ENCODE peak calls at places on chromosomes 4 and X, in six cellular contexts. One of them, this sample, is unnamed.

GRCh38 chrX:96729868-96730643 is 45.4 kb downstream of the DIAPH2 start:
- DNase-seq in nephron progenitor cell: no peak
- DNase-seq in OCI-LY7: no peak
- DNase-seq in progenitor cell of endocrine pancreas: no peak
- DNase-seq in upper lobe of right lung: no peak
- DNase-seq in HCT116: no peak
- DNase-seq in this sample: no peak

GRCh38 chr4:77194989-77195388 is 38.0 kb downstream of the CCNG2 start:
- DNase-seq in nephron progenitor cell: no peak
- DNase-seq in OCI-LY7: no peak
- DNase-seq in progenitor cell of endocrine pancreas: no peak
- DNase-seq in upper lobe of right lung: no peak
- DNase-seq in HCT116: no peak
- DNase-seq in this sample: no peak

GRCh38 chr4:20618010-20618409 is 82.2 kb upstream of the PACRGL start:
- DNase-seq in nephron progenitor cell: peak; percentile 23
- DNase-seq in OCI-LY7: no peak
- DNase-seq in progenitor cell of endocrine pancreas: no peak
- DNase-seq in upper lobe of right lung: peak; percentile 72
- DNase-seq in HCT116: no peak
- DNase-seq in this sample: no peak

GRCh38 chrX:136211766-136212556 is 39.2 kb downstream of the MAP7D3 start:
- DNase-seq in nephron progenitor cell: no peak
- DNase-seq in OCI-LY7: no peak
- DNase-seq in progenitor cell of endocrine pancreas: no peak
- DNase-seq in upper lobe of right lung: no peak
- DNase-seq in HCT116: no peak
- DNase-seq in this sample: no peak

GRCh38 chr4:1113311-1114009 is at the start of gene RNF212:
- DNase-seq in nephron progenitor cell: no peak
- DNase-seq in OCI-LY7: no peak
- DNase-seq in progenitor cell of endocrine pancreas: no peak
- DNase-seq in upper lobe of right lung: peak; percentile 83
- DNase-seq in HCT116: no peak
- DNase-seq in this sample: peak; percentile 14

GRCh38 chrX:26851981-26852380 is 611.2 kb downstream of the PPP4R3C start:
- DNase-seq in nephron progenitor cell: no peak
- DNase-seq in OCI-LY7: no peak
- DNase-seq in progenitor cell of endocrine pancreas: no peak
- DNase-seq in upper lobe of right lung: no peak
- DNase-seq in HCT116: peak; percentile 23
- DNase-seq in this sample: no peak

GRCh38 chrX:130165181-130165702 is 399 bp downstream of the AIFM1 start:
- DNase-seq in nephron progenitor cell: no peak
- DNase-seq in OCI-LY7: no peak
- DNase-seq in progenitor cell of endocrine pancreas: no peak
- DNase-seq in upper lobe of right lung: no peak
- DNase-seq in HCT116: no peak
- DNase-seq in this sample: no peak

GRCh38 chr4:8854866-8855265 is 16.8 kb downstream of the HMX1 start:
- DNase-seq in nephron progenitor cell: no peak
- DNase-seq in OCI-LY7: no peak
- DNase-seq in progenitor cell of endocrine pancreas: no peak
- DNase-seq in upper lobe of right lung: no peak
- DNase-seq in HCT116: no peak
- DNase-seq in this sample: no peak

GRCh38 chr4:153432971-153433752 is 33.0 kb upstream of the TMEM131L start:
- DNase-seq in nephron progenitor cell: no peak
- DNase-seq in OCI-LY7: peak; percentile 94
- DNase-seq in progenitor cell of endocrine pancreas: no peak
- DNase-seq in upper lobe of right lung: no peak
- DNase-seq in HCT116: peak; percentile 77
- DNase-seq in this sample: no peak

GRCh38 chrX:13533726-13534125 is 35.7 kb upstream of the EGFL6 start:
- DNase-seq in nephron progenitor cell: no peak
- DNase-seq in OCI-LY7: no peak
- DNase-seq in progenitor cell of endocrine pancreas: no peak
- DNase-seq in upper lobe of right lung: no peak
- DNase-seq in HCT116: no peak
- DNase-seq in this sample: no peak

GRCh38 chr4:145887241-145887964 is 51.2 kb downstream of the ZNF827 start:
- DNase-seq in nephron progenitor cell: no peak
- DNase-seq in OCI-LY7: peak; percentile 26
- DNase-seq in progenitor cell of endocrine pancreas: no peak
- DNase-seq in upper lobe of right lung: no peak
- DNase-seq in HCT116: no peak
- DNase-seq in this sample: no peak

GRCh38 chr4:26020896-26021295 is 106.9 kb downstream of the SMIM20 start:
- DNase-seq in nephron progenitor cell: no peak
- DNase-seq in OCI-LY7: no peak
- DNase-seq in progenitor cell of endocrine pancreas: no peak
- DNase-seq in upper lobe of right lung: no peak
- DNase-seq in HCT116: no peak
- DNase-seq in this sample: no peak

GRCh38 chr4:94641702-94642560 is 115.8 kb upstream of the BMPR1B start:
- DNase-seq in nephron progenitor cell: no peak
- DNase-seq in OCI-LY7: no peak
- DNase-seq in progenitor cell of endocrine pancreas: no peak
- DNase-seq in upper lobe of right lung: no peak
- DNase-seq in HCT116: peak; percentile 64
- DNase-seq in this sample: no peak

GRCh38 chr4:15413623-15414019 is 14.2 kb upstream of the C1QTNF7 start:
- DNase-seq in nephron progenitor cell: no peak
- DNase-seq in OCI-LY7: no peak
- DNase-seq in progenitor cell of endocrine pancreas: no peak
- DNase-seq in upper lobe of right lung: no peak
- DNase-seq in HCT116: no peak
- DNase-seq in this sample: no peak

GRCh38 chr4:39528056-39528465 is 822 bp upstream of the UGDH start:
- DNase-seq in nephron progenitor cell: no peak
- DNase-seq in OCI-LY7: peak; percentile 4
- DNase-seq in progenitor cell of endocrine pancreas: no peak
- DNase-seq in upper lobe of right lung: no peak
- DNase-seq in HCT116: no peak
- DNase-seq in this sample: no peak

GRCh38 chr4:76283900-76284299 is 22.6 kb upstream of the STBD1 start:
- DNase-seq in nephron progenitor cell: no peak
- DNase-seq in OCI-LY7: no peak
- DNase-seq in progenitor cell of endocrine pancreas: no peak
- DNase-seq in upper lobe of right lung: no peak
- DNase-seq in HCT116: no peak
- DNase-seq in this sample: no peak

GRCh38 chrX:150165776-150166610 is 197.1 kb upstream of the MAMLD1 start:
- DNase-seq in nephron progenitor cell: no peak
- DNase-seq in OCI-LY7: no peak
- DNase-seq in progenitor cell of endocrine pancreas: no peak
- DNase-seq in upper lobe of right lung: no peak
- DNase-seq in HCT116: no peak
- DNase-seq in this sample: no peak

GRCh38 chr4:183255487-183255886 is 64.6 kb downstream of the CLDN22 start:
- DNase-seq in nephron progenitor cell: no peak
- DNase-seq in OCI-LY7: no peak
- DNase-seq in progenitor cell of endocrine pancreas: no peak
- DNase-seq in upper lobe of right lung: no peak
- DNase-seq in HCT116: no peak
- DNase-seq in this sample: no peak

GRCh38 chrX:96985046-96985445 is 101.3 kb downstream of the RPA4 start:
- DNase-seq in nephron progenitor cell: no peak
- DNase-seq in OCI-LY7: no peak
- DNase-seq in progenitor cell of endocrine pancreas: no peak
- DNase-seq in upper lobe of right lung: no peak
- DNase-seq in HCT116: no peak
- DNase-seq in this sample: no peak

DNA sequence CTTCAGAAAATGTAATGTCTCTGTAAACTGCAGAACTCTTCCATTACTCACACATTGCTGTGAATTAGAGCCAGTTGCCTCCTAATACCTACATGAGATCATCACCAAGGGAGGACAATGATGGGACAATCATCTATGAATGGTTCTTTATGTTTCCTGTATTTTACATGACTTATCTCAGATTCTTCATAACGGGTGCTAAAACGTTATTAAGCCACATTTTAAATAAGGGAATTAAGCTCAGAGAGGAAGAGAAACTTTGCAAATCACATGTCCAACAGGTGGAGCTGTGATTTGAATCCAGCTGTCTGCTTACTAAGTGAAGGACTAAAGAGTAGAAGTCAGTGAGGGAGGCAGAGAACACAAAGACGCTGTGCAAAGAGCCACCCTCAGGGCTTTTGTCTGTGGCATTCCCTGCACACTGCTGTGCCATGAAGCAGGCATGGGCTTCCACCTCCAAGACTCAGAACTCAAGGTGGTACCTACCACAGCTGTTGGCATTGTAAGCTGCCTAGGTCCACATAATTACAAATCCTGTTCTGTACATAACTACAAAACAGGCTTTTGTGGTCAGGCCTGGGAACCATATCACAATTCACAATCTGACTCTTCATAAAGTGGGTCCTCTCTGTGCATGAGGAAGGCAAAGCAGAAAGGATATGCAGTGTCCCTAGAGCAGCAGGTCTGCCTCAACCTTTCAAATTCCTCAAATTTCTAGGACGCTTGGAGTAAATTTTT is 12.8 kb downstream of the TBC1D9 start:
- DNase-seq in nephron progenitor cell: no peak
- DNase-seq in OCI-LY7: peak; percentile 89
- DNase-seq in progenitor cell of endocrine pancreas: no peak
- DNase-seq in upper lobe of right lung: no peak
- DNase-seq in HCT116: no peak
- DNase-seq in this sample: no peak
- TF ChIP-seq CTCF in nephron progenitor cell: no peak
- TF ChIP-seq CTCF in OCI-LY7: peak; percentile 79
- TF ChIP-seq CTCF in progenitor cell of endocrine pancreas: peak; percentile 35
- TF ChIP-seq CTCF in upper lobe of right lung: no peak
- TF ChIP-seq CTCF in HCT116: peak; percentile 35
- TF ChIP-seq CTCF in this sample: peak; percentile 50

GRCh38 chr4:11487876-11488545 is 59.3 kb upstream of the HS3ST1 start:
- DNase-seq in nephron progenitor cell: no peak
- DNase-seq in OCI-LY7: no peak
- DNase-seq in progenitor cell of endocrine pancreas: no peak
- DNase-seq in upper lobe of right lung: no peak
- DNase-seq in HCT116: no peak
- DNase-seq in this sample: no peak

GRCh38 chr4:11487139-11487538 is 58.4 kb upstream of the HS3ST1 start:
- DNase-seq in nephron progenitor cell: no peak
- DNase-seq in OCI-LY7: no peak
- DNase-seq in progenitor cell of endocrine pancreas: no peak
- DNase-seq in upper lobe of right lung: no peak
- DNase-seq in HCT116: no peak
- DNase-seq in this sample: no peak

GRCh38 chr4:11489449-11490083 is 60.9 kb upstream of the HS3ST1 start:
- DNase-seq in nephron progenitor cell: no peak
- DNase-seq in OCI-LY7: no peak
- DNase-seq in progenitor cell of endocrine pancreas: no peak
- DNase-seq in upper lobe of right lung: no peak
- DNase-seq in HCT116: no peak
- DNase-seq in this sample: no peak

GRCh38 chr4:11485926-11486325 is 57.2 kb upstream of the HS3ST1 start:
- DNase-seq in nephron progenitor cell: no peak
- DNase-seq in OCI-LY7: no peak
- DNase-seq in progenitor cell of endocrine pancreas: no peak
- DNase-seq in upper lobe of right lung: no peak
- DNase-seq in HCT116: no peak
- DNase-seq in this sample: no peak

DNA sequence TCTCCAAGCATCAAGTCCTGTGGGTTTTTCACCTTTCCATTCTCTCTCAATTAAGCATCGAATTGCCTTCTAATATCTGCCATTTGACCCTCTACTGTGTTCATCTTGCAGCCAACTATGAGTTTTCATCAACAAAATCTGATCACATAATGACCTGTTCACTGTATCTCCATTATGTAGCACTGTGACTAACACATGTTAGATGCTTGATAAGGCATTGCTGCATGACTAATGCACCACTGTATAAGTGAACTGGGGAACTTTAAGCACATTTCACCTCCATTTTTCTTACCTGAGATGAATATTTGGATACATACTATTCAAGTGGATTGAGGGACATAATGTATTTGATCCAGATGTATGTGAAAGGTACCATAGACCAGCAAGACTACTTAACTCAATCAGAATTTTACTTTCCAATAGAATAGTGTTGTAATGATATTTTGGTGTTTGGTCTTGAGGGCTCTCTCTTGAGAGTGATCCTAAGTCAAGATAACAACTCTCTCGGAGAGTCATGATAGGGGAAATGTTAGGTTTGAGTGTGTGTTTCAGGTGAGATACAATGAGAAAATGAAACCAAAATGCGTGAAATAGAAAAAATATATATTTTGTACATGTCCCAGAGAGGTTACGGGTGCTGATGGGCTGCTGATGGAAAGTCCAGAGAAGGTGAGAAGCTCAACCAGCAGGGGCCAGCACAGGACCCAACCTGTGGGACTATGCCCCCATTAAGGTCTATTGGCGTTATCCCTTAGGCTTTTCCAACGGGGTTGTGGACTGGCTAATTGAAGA is 60.2 kb upstream of the HS3ST1 start:
- DNase-seq in nephron progenitor cell: no peak
- DNase-seq in OCI-LY7: no peak
- DNase-seq in progenitor cell of endocrine pancreas: no peak
- DNase-seq in upper lobe of right lung: no peak
- DNase-seq in HCT116: no peak
- DNase-seq in this sample: no peak
- TF ChIP-seq CTCF in nephron progenitor cell: no peak
- TF ChIP-seq CTCF in OCI-LY7: no peak
- TF ChIP-seq CTCF in progenitor cell of endocrine pancreas: no peak
- TF ChIP-seq CTCF in upper lobe of right lung: no peak
- TF ChIP-seq CTCF in HCT116: peak; percentile 54
- TF ChIP-seq CTCF in this sample: no peak

GRCh38 chr4:96004341-96004740 is 164.4 kb downstream of the PDHA2 start:
- DNase-seq in nephron progenitor cell: no peak
- DNase-seq in OCI-LY7: no peak
- DNase-seq in progenitor cell of endocrine pancreas: no peak
- DNase-seq in upper lobe of right lung: no peak
- DNase-seq in HCT116: no peak
- DNase-seq in this sample: no peak
- TF ChIP-seq CTCF in nephron progenitor cell: no peak
- TF ChIP-seq CTCF in OCI-LY7: no peak
- TF ChIP-seq CTCF in progenitor cell of endocrine pancreas: no peak
- TF ChIP-seq CTCF in upper lobe of right lung: no peak
- TF ChIP-seq CTCF in HCT116: no peak
- TF ChIP-seq CTCF in this sample: no peak

DNA sequence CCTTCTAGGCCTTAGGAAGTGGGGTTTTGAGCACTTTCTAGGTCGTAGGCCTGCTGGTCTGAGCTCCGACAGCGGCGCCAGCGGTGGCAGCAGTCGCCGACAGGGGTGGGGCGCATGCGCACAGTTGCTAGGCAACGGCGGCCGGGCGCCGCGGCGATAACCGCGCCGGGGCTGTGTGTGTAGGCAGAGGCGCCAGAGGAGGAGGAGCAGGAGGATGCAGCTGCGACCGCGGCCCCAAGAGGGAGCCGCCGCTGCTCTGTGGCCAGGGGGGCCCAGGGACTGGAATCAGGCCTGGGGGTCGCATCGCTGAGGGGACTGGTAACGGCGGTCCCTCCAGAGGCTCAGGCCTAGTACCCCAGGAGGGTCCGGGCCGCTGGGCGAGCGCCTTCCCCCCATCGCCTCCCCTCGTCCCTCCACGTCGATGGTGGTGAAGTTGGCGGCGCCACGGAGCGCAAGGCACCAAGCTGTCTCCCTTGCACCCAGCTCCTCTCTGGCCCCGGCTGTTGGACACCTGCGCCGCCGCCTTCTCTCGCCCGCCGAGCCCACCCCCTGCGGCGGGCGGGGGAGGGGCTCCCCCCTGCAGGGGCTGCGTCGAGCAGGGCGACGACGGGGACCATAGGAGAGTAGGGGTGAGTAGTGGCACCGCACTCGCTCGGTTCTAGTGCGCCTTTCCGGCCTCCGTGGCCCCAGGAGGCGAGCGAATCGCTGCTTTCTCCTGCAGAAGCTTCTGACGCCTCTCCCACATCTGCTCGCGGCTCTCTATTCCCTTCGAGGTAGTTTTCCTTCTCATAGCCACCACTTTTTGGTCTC is 58.6 kb upstream of the ZC4H2 start:
- DNase-seq in nephron progenitor cell: peak; percentile 86
- DNase-seq in OCI-LY7: peak; percentile 87
- DNase-seq in progenitor cell of endocrine pancreas: peak; percentile 76
- DNase-seq in upper lobe of right lung: peak; percentile 76
- DNase-seq in HCT116: peak; percentile 47
- DNase-seq in this sample: peak; percentile 65
- TF ChIP-seq CTCF in nephron progenitor cell: peak; percentile 50
- TF ChIP-seq CTCF in OCI-LY7: peak; percentile 62
- TF ChIP-seq CTCF in progenitor cell of endocrine pancreas: peak; percentile 61
- TF ChIP-seq CTCF in upper lobe of right lung: peak; percentile 31
- TF ChIP-seq CTCF in HCT116: peak; percentile 40
- TF ChIP-seq CTCF in this sample: peak; percentile 59